ENCODE peak calls at places on chromosomes 6 and 20, in six cellular contexts. W, B, U, O, A and K are unnamed samples.

GRCh38 chr20:38445901-38446425 is 10.8 kb upstream of the SNHG17 start:
- DNase-seq in W (no peak), B (no peak), U (no peak), O (no peak), A (no peak), K (no peak)

GRCh38 chr20:49985617-49986016 is 2.8 kb downstream of the SNAI1 start:
- DNase-seq in W (no peak), B (no peak), U (no peak), O (no peak), A (no peak), K (no peak)

GRCh38 chr20:35791823-35792222 is 20.0 kb downstream of the PHF20 start:
- DNase-seq in W (no peak), B (no peak), U (no peak), O (no peak), A (no peak), K (no peak)

GRCh38 chr6:39375405-39375804 is 52.9 kb upstream of the KCNK16 start:
- DNase-seq in W (no peak), B (no peak), U (no peak), O (no peak), A (no peak), K (no peak)

GRCh38 chr6:127547215-127547614 is 28.1 kb upstream of the MTCL3 start:
- DNase-seq in W (peak), B (no peak), U (no peak), O (no peak), A (no peak), K (peak)

GRCh38 chr6:79711167-79711566 is 80.0 kb downstream of the SH3BGRL2 start:
- DNase-seq in W (no peak), B (no peak), U (no peak), O (no peak), A (no peak), K (no peak)

GRCh38 chr6:30741789-30742315 is 635 bp downstream of the FLOT1 start:
- DNase-seq in W (no peak), B (no peak), U (no peak), O (no peak), A (no peak), K (no peak)

GRCh38 chr6:7910654-7911344 is at the start of gene TXNDC5:
- DNase-seq in W (peak), B (no peak), U (peak), O (peak), A (peak), K (peak)

GRCh38 chr6:72650081-72650745 is 28.3 kb downstream of the KCNQ5 start:
- DNase-seq in W (no peak), B (no peak), U (no peak), O (no peak), A (no peak), K (no peak)

GRCh38 chr6:100506651-100507050 is 41.9 kb upstream of the SIM1 start:
- DNase-seq in W (no peak), B (peak), U (no peak), O (no peak), A (no peak), K (no peak)